ENCODE peak calls at places on chromosome 7, in five cellular contexts. V is PC-3, I is kidney epithelial cell, R is GM12865, T is transverse colon. N is an unnamed sample.

GRCh38 chr7:23696916-23697441 is 13.0 kb upstream of the STK31 start:
- DNase-seq in V (peak), I (no peak), R (peak), T (peak), N (peak)

GRCh38 chr7:117672433-117672832 is 192.6 kb downstream of the CFTR start:
- DNase-seq in V (peak), I (no peak), R (no peak), T (no peak), N (no peak)

GRCh38 chr7:36863901-36864701 is 139.8 kb upstream of the AOAH start:
- DNase-seq in V (no peak), I (no peak), R (no peak), T (peak), N (no peak)

GRCh38 chr7:4854916-4855315 is 6.9 kb downstream of the PAPOLB start:
- DNase-seq in V (no peak), I (no peak), R (no peak), T (no peak), N (no peak)

GRCh38 chr7:119925890-119926289 is 347.1 kb upstream of the KCND2 start:
- DNase-seq in V (no peak), I (no peak), R (no peak), T (no peak), N (no peak)

GRCh38 chr7:33832326-33832725 is 73.0 kb upstream of the BMPER start:
- DNase-seq in V (no peak), I (no peak), R (no peak), T (no peak), N (no peak)

GRCh38 chr7:4748267-4748666 is 27.2 kb upstream of the AP5Z1 start:
- DNase-seq in V (no peak), I (no peak), R (peak), T (no peak), N (no peak)

GRCh38 chr7:40470111-40470736 is 335.4 kb downstream of the SUGCT start:
- DNase-seq in V (no peak), I (no peak), R (no peak), T (no peak), N (no peak)

GRCh38 chr7:29326872-29327271 is 132.3 kb downstream of the CHN2 start:
- DNase-seq in V (no peak), I (no peak), R (no peak), T (no peak), N (no peak)

GRCh38 chr7:80508440-80508839 is 3.4 kb downstream of the GNAT3 start:
- DNase-seq in V (no peak), I (no peak), R (no peak), T (no peak), N (no peak)

GRCh38 chr7:15686209-15686956 is at the start of gene MEOX2:
- DNase-seq in V (no peak), I (no peak), R (no peak), T (peak), N (no peak)

GRCh38 chr7:107502797-107503196 is 32.9 kb downstream of the GPR22 start:
- DNase-seq in V (no peak), I (no peak), R (no peak), T (no peak), N (no peak)

GRCh38 chr7:50497968-50498367 is 47.8 kb upstream of the FIGNL1 start:
- DNase-seq in V (no peak), I (no peak), R (no peak), T (no peak), N (no peak)

GRCh38 chr7:90625562-90625961 is 29.4 kb downstream of the CDK14 start:
- DNase-seq in V (peak), I (no peak), R (no peak), T (peak), N (no peak)

GRCh38 chr7:30422922-30423321 is 55.7 kb downstream of the NOD1 start:
- DNase-seq in V (peak), I (no peak), R (no peak), T (no peak), N (peak)

GRCh38 chr7:44213872-44214595 is 13.3 kb downstream of the YKT6 start:
- DNase-seq in V (peak), I (peak), R (peak), T (no peak), N (peak)

GRCh38 chr7:159026271-159027047 is 118.2 kb downstream of the VIPR2 start:
- DNase-seq in V (no peak), I (no peak), R (no peak), T (peak), N (no peak)

GRCh38 chr7:151875862-151876111 is 1.1 kb downstream of the PRKAG2 start:
- DNase-seq in V (no peak), I (no peak), R (no peak), T (no peak), N (no peak)

GRCh38 chr7:73703985-73704639 is 15.4 kb downstream of the STX1A start:
- DNase-seq in V (no peak), I (no peak), R (no peak), T (peak), N (peak)

GRCh38 chr7:90312745-90313144 is 8.4 kb downstream of the FAM237B start:
- DNase-seq in V (peak), I (no peak), R (peak), T (no peak), N (peak)

GRCh38 chr7:92626281-92626846 is 36.2 kb upstream of the FAM133B start:
- DNase-seq in V (no peak), I (no peak), R (no peak), T (no peak), N (no peak)

GRCh38 chr7:50214771-50215170 is 89.7 kb upstream of the IKZF1 start:
- DNase-seq in V (no peak), I (no peak), R (no peak), T (no peak), N (no peak)

GRCh38 chr7:18292584-18292983 is 203.0 kb upstream of the HDAC9 start:
- DNase-seq in V (no peak), I (no peak), R (no peak), T (no peak), N (no peak)

GRCh38 chr7:96093435-96093834 is 228.5 kb downstream of the SLC25A13 start:
- DNase-seq in V (peak), I (peak), R (no peak), T (no peak), N (peak)

GRCh38 chr7:36039671-36040070 is 113.4 kb upstream of the EEPD1 start:
- DNase-seq in V (no peak), I (no peak), R (no peak), T (no peak), N (no peak)

GRCh38 chr7:7773334-7774308 is 55.2 kb upstream of the RPA3 start:
- DNase-seq in V (no peak), I (no peak), R (peak), T (no peak), N (no peak)

GRCh38 chr7:153091477-153091876 is 331.9 kb downstream of the ACTR3B start:
- DNase-seq in V (no peak), I (no peak), R (no peak), T (no peak), N (no peak)

DNA sequence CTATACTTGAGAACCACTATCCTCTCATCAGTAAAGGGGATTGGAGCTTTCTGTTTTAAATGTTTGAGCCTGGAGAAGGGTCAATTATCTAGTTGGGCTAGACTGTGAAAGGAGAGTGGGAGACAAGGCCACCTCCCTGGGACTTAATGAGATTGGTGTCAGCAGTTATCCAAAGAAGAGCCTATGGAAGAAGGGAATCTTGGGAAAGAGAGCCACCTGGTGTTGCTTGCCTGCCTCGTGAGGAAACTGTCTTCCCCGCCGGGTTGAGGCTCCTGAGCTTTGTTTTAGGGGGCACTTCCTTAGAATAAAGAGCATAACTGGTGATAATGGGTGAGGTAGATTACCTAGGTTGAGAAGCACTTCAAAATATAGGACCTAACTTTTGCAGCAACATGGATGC is 32.0 kb upstream of the ABCB4 start:
- DNase-seq in V (peak), I (no peak), R (no peak), T (no peak), N (peak)
- TF ChIP-seq CTCF in V (peak), I (peak), R (no peak), T (no peak), N (peak)

GRCh38 chr7:1707756-1708611 is 37.9 kb downstream of the ELFN1 start:
- DNase-seq in V (no peak), I (no peak), R (no peak), T (no peak), N (no peak)

GRCh38 chr7:1710936-1711335 is 40.9 kb downstream of the ELFN1 start:
- DNase-seq in V (no peak), I (no peak), R (no peak), T (no peak), N (no peak)

GRCh38 chr7:1709281-1709680 is 39.2 kb downstream of the ELFN1 start:
- DNase-seq in V (no peak), I (no peak), R (no peak), T (no peak), N (no peak)

GRCh38 chr7:1708640-1709249 is 38.7 kb downstream of the ELFN1 start:
- DNase-seq in V (no peak), I (no peak), R (no peak), T (no peak), N (no peak)

GRCh38 chr7:1709900-1710299 is 39.8 kb downstream of the ELFN1 start:
- DNase-seq in V (peak), I (no peak), R (no peak), T (no peak), N (no peak)
- TF ChIP-seq CTCF in V (peak), I (peak), R (no peak), T (no peak), N (no peak)

DNA sequence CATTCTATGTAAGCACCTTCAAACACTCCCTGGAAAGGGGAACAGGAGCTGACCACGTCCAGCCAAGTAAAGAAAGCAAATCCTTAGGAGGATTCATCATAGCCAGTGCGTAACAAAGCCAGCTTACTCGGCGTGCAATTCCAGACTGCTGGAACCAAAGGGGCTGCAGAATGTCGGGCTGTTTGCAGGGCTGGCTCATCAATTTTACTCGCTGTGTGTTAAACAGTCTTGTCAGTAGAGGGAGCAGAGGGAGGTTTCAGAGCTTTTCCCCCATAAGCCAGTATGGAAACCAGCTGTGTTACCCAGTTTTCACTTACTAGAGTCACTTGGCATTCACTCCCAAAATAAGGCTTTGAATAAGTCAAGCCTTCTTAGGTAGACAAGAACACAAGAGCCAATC is 127.1 kb downstream of the KMT2E start:
- DNase-seq in V (peak), I (no peak), R (peak), T (no peak), N (peak)
- TF ChIP-seq CTCF in V (peak), I (peak), R (no peak), T (no peak), N (peak)

DNA sequence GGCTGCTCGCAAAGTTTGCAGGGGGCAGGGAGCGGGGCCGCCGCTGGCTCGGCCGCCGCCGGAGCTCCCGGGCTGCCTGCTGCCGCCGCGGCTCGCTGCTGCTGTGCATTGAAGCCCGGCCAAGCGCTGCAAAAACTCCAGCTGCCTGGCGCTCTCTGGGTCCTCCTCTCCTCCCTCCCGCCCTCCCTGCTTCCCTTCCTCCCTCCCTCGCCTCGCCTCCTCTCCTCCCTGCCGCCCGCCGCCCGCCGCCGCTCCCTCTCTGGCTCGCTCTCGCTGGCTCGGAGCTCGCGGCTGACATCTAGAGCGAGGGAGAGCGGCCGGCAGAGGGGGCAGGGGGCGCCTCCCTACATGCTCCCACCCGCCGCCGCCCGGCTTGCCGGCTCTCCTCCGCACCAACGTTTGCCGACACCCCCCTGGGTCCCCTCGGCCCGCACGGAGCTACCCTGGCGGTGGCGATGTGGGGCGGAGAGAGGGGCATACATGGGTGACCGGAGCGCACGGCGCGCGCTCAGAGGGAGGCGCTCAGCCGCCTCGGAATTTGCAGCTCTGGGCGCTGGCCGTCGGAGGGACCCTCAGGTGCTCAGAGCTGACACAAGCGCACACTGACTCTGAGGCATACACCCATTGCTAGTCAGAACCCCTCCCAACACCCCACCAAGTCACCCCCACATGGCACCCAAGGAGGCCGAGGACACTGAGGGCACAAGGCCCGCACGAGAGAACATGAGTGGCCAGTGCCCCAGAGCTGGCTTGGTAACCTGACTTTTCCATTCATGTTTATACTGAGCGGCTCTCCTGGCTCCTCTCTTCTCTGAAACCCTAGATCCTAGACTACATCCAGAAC is 1.2 kb upstream of the PLXNA4 start:
- DNase-seq in V (peak), I (no peak), R (no peak), T (peak), N (no peak)
- TF ChIP-seq CTCF in V (peak), I (no peak), R (no peak), T (no peak), N (no peak)

DNA sequence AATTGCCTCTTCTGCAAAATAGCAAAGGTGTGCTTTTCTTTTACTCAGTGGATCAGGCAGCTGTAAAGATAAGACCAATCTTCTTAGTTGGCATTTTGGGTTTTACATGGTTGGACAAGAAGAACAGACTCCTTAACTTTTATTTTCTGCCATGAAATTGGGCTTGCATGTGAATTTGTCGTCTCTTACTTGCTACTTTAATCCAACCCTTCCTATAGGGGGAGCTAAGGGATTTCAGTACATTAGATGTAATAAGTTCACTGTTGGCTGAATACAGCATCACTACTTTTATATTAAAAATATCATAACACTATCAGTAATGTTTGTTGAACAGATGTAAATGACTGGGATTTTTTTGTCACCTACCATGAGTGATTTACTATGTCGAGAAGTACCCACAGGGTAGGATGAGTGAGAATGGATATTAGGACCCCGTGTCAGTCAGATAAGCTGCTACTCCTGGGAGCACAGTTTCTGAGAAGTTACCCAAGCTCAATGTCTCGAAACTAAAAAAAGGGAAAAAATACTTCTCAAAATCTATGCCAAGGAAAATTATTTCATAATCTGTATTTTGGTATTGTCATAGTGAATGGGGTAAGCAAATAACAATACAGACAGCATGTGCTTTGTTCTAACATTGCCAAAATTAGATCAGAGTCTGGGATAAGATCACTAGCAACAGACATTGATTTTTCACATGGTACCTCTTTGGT is 127.4 kb upstream of the AGR3 start:
- DNase-seq in V (peak), I (no peak), R (peak), T (no peak), N (peak)
- TF ChIP-seq CTCF in V (peak), I (peak), R (peak), T (no peak), N (peak)

GRCh38 chr7:143388051-143388450 is 6.9 kb downstream of the ZYX start:
- DNase-seq in V (no peak), I (no peak), R (no peak), T (no peak), N (no peak)

GRCh38 chr7:143388491-143389101 is 7.5 kb downstream of the ZYX start:
- DNase-seq in V (no peak), I (no peak), R (no peak), T (no peak), N (no peak)

GRCh38 chr7:143390098-143390772 is 9.1 kb downstream of the ZYX start:
- DNase-seq in V (no peak), I (no peak), R (no peak), T (no peak), N (no peak)

GRCh38 chr7:143390773-143391114 is 9.6 kb downstream of the ZYX start:
- DNase-seq in V (no peak), I (no peak), R (no peak), T (no peak), N (no peak)

DNA sequence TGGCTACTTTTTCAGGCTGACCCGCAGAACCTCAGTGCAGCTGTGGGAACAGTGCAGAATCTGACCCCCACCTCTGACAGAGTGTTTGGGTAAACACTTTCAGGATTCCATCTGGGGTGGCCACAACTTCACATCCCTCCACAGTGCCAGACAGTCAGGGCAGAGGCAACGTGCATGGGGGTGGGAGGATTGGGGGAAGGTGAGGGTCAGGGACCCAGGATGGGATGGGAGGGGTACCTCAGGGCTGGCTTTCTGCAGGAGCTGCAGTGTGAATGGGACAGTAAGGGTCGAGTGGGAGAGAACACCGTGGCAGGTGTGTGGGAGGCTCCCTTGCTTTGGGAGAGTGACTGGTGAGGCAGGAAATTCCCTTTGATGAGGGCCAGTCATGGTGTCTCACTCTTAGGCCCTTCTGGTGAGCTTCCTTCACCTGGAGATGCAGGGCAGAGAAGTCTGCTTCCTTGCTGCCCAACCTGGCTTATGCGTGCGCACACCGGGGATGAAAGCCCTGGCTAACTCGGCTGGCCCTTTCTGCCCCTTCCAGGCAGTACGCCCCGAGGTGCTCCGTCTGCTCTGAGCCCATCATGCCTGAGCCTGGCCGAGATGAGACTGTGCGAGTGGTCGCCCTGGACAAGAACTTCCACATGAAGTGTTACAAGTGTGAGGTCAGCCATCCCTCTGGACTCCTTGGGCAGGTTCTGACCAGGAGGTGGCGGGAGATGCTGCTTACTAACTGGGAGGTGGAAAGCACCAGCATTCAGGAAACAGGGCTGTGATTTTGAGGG is 8.4 kb downstream of the ZYX start:
- DNase-seq in V (no peak), I (no peak), R (no peak), T (no peak), N (no peak)
- TF ChIP-seq CTCF in V (peak), I (no peak), R (no peak), T (no peak), N (no peak)